ENCODE peak calls at places on chromosome 9, in four cellular contexts. V is GM23338; D is GM12892; R is stimulated activated CD8-positive, alpha-beta memory T cell treated with anti-CD3 and anti-CD28 coated beads, Interleukin-4, amount 100 ng/mL, for 48 hours. M is an unnamed sample.

GRCh38 chr9:4069457-4070162 is 230.3 kb downstream of the GLIS3 start:
- DNase-seq in V (no peak), D (no peak), R (no peak), M (no peak)

GRCh38 chr9:98225015-98225442 is 30.4 kb downstream of the TBC1D2 start:
- DNase-seq in V (no peak), D (no peak), R (no peak), M (no peak)

GRCh38 chr9:72789915-72790314 is 162.9 kb downstream of the ALDH1A1 start:
- DNase-seq in V (no peak), D (no peak), R (no peak), M (no peak)

GRCh38 chr9:128406848-128407391 is 13.7 kb upstream of the CERCAM start:
- DNase-seq in V (no peak), D (no peak), R (no peak), M (no peak)

GRCh38 chr9:133842721-133843227 is 104.6 kb upstream of the SARDH start:
- DNase-seq in V (no peak), D (no peak), R (no peak), M (no peak)

GRCh38 chr9:126611592-126612328 is 2.0 kb upstream of the LMX1B start:
- DNase-seq in V (peak; percentile 90), D (peak; percentile 88), R (peak; percentile 86), M (peak; percentile 62)

GRCh38 chr9:134346151-134346550 is 19.9 kb downstream of the RXRA start:
- DNase-seq in V (no peak), D (no peak), R (no peak), M (no peak)

GRCh38 chr9:18149457-18150011 is 324.4 kb upstream of the ADAMTSL1 start:
- DNase-seq in V (no peak), D (no peak), R (no peak), M (no peak)

GRCh38 chr9:137590123-137590468 is 216 bp downstream of the ZMYND19 start:
- DNase-seq in V (peak; percentile 30), D (no peak), R (no peak), M (no peak)

GRCh38 chr9:127158995-127159801 is 36.8 kb upstream of the ANGPTL2 start:
- DNase-seq in V (peak; percentile 70), D (no peak), R (peak; percentile 20), M (no peak)

GRCh38 chr9:79673614-79674013 is 101.8 kb downstream of the TLE4 start:
- DNase-seq in V (no peak), D (no peak), R (no peak), M (no peak)

GRCh38 chr9:115170674-115171073 is 52.7 kb upstream of the TNC start:
- DNase-seq in V (no peak), D (no peak), R (no peak), M (no peak)

GRCh38 chr9:124889006-124889405 is 27.1 kb downstream of the ARPC5L start:
- DNase-seq in V (no peak), D (no peak), R (no peak), M (no peak)

GRCh38 chr9:90559075-90560073 is 83.2 kb downstream of the DIRAS2 start:
- DNase-seq in V (no peak), D (no peak), R (no peak), M (no peak)

GRCh38 chr9:116234091-116234490 is 80.5 kb downstream of the PAPPA start:
- DNase-seq in V (no peak), D (no peak), R (no peak), M (no peak)

GRCh38 chr9:19922476-19923118 is 133.8 kb upstream of the SLC24A2 start:
- DNase-seq in V (peak; percentile 91), D (no peak), R (no peak), M (no peak)

GRCh38 chr9:133612051-133612450 is 2.9 kb upstream of the FAM163B start:
- DNase-seq in V (no peak), D (no peak), R (no peak), M (no peak)

GRCh38 chr9:24464321-24464951 is 81.3 kb downstream of the IZUMO3 start:
- DNase-seq in V (peak; percentile 34), D (no peak), R (no peak), M (no peak)

GRCh38 chr9:114048533-114049452 is 29.3 kb downstream of the AMBP start:
- DNase-seq in V (no peak), D (no peak), R (peak; percentile 15), M (no peak)

GRCh38 chr9:104992696-104993095 is 64.7 kb upstream of the ABCA1 start:
- DNase-seq in V (peak; percentile 33), D (no peak), R (no peak), M (no peak)

GRCh38 chr9:107513464-107514092 is 24.0 kb upstream of the KLF4 start:
- DNase-seq in V (no peak), D (no peak), R (no peak), M (no peak)

GRCh38 chr9:105194234-105194633 is 50.2 kb upstream of the SLC44A1 start:
- DNase-seq in V (no peak), D (no peak), R (no peak), M (no peak)

GRCh38 chr9:133004091-133005072 is 25.9 kb downstream of the GFI1B start:
- DNase-seq in V (peak; percentile 40), D (no peak), R (no peak), M (no peak)

GRCh38 chr9:87659534-87660419 is 66.1 kb upstream of the CTSL start:
- DNase-seq in V (no peak), D (no peak), R (no peak), M (no peak)

GRCh38 chr9:69470186-69470977 is 145.4 kb downstream of the ENTREP1 start:
- DNase-seq in V (no peak), D (no peak), R (no peak), M (no peak)

GRCh38 chr9:133273819-133274218 is 1.2 kb downstream of the ABO start:
- DNase-seq in V (no peak), D (no peak), R (no peak), M (no peak)

GRCh38 chr9:18390393-18390792 is 83.6 kb upstream of the ADAMTSL1 start:
- DNase-seq in V (no peak), D (no peak), R (no peak), M (no peak)